ENCODE peak calls at places on chromosomes 2 and 18, in six cellular contexts. Q, Z, C, S, N and I are unnamed samples. For H3K4me1, the result is how much of the 10 kb centered on the place peaks cover.

GRCh38 chr2:26462100-26462499 is 15.8 kb downstream of the OTOF start:
- DNase-seq in Z (no peak), Q (no peak), S (no peak), C (no peak), N (no peak), I (no peak)

GRCh38 chr2:218323526-218324472 is 31.5 kb upstream of the TMBIM1 start:
- DNase-seq in Q (no peak), N (peak), C (peak), Z (no peak), S (peak), I (no peak)

GRCh38 chr2:148614024-148614331 is 30.6 kb upstream of the EPC2 start:
- DNase-seq in S (no peak), Z (no peak), Q (no peak), N (no peak), C (peak), I (no peak)

GRCh38 chr2:190841707-190842505 is 38.7 kb upstream of the GLS start:
- DNase-seq in Q (no peak), S (no peak), C (no peak), N (no peak), Z (no peak), I (no peak)

GRCh38 chr2:105143467-105144127 is 97.9 kb upstream of the GPR45 start:
- DNase-seq in S (no peak), Q (no peak), Z (no peak), C (no peak), N (no peak), I (no peak)

GRCh38 chr18:57243624-57244179 is 96.8 kb downstream of the BOD1L2 start:
- DNase-seq in Z (no peak), C (no peak), N (no peak), Q (no peak), S (no peak), I (no peak)

GRCh38 chr2:3288455-3289163 is 89.0 kb downstream of the EIPR1 start:
- DNase-seq in N (no peak), S (no peak), Q (no peak), Z (peak), C (no peak), I (no peak)

GRCh38 chr2:143034292-143035074 is 94.7 kb upstream of the ARHGAP15 start:
- DNase-seq in S (peak), Q (peak), N (peak), C (peak), Z (peak), I (no peak)

GRCh38 chr2:48357351-48357750 is 172.6 kb upstream of the STON1 start:
- DNase-seq in S (no peak), Z (no peak), C (no peak), Q (no peak), N (no peak), I (no peak)

GRCh38 chr2:165699931-165700330 is 94.1 kb downstream of the GALNT3 start:
- DNase-seq in Q (no peak), N (no peak), C (no peak), S (no peak), Z (no peak), I (no peak)

GRCh38 chr2:102664439-102665042 is 45.2 kb downstream of the SLC9A2 start:
- DNase-seq in N (no peak), C (no peak), Z (no peak), S (no peak), Q (peak), I (no peak)

GRCh38 chr2:102230410-102230909 is 43.6 kb downstream of the IL1RL2 start:
- DNase-seq in S (no peak), Q (no peak), N (no peak), C (no peak), Z (no peak), I (no peak)

GRCh38 chr18:35029770-35030169 is 11.4 kb upstream of the MAPRE2 start:
- DNase-seq in Q (no peak), N (no peak), Z (no peak), S (no peak), C (no peak), I (no peak)
- H3K4me3 ChIP-seq in Q (no peak), N (no peak), Z (peak), S (no peak), C (peak), I (peak)

GRCh38 chr2:234969329-234970157 is 17.7 kb downstream of the SH3BP4 start:
- DNase-seq in S (no peak), N (no peak), Q (no peak), C (no peak), Z (no peak), I (no peak)

GRCh38 chr2:234968633-234969328 is 17.0 kb downstream of the SH3BP4 start:
- DNase-seq in Q (no peak), S (no peak), N (no peak), Z (no peak), C (no peak), I (no peak)

GRCh38 chr2:234973008-234973407 is 21.2 kb downstream of the SH3BP4 start:
- DNase-seq in C (no peak), N (no peak), Q (no peak), S (no peak), Z (no peak), I (no peak)

GRCh38 chr2:234970467-234970866 is 18.6 kb downstream of the SH3BP4 start:
- DNase-seq in Q (no peak), S (no peak), C (no peak), Z (no peak), N (no peak), I (no peak)

GRCh38 chr2:234971494-234971893 is 19.7 kb downstream of the SH3BP4 start:
- DNase-seq in N (no peak), Q (no peak), Z (no peak), S (no peak), C (no peak), I (no peak)
- H3K4me1 ChIP-seq in N (under half), Q (half or more), Z (under half), S (under half), C (under half), I (under half)

GRCh38 chr2:96636772-96637171 is 1.3 kb downstream of the KANSL3 start:
- DNase-seq in Z (no peak), N (no peak), C (no peak), Q (no peak), S (no peak), I (no peak)

GRCh38 chr2:96642564-96643350 is at the start of gene FER1L5:
- DNase-seq in N (peak), C (no peak), Z (no peak), S (peak), Q (peak), I (no peak)

GRCh38 chr2:96633641-96634040 is 4.5 kb downstream of the KANSL3 start:
- DNase-seq in S (no peak), C (no peak), Q (no peak), N (no peak), Z (no peak), I (no peak)

GRCh38 chr2:96637385-96638143 is 548 bp downstream of the KANSL3 start:
- DNase-seq in N (peak), Q (peak), S (peak), Z (peak), C (peak), I (peak)

DNA sequence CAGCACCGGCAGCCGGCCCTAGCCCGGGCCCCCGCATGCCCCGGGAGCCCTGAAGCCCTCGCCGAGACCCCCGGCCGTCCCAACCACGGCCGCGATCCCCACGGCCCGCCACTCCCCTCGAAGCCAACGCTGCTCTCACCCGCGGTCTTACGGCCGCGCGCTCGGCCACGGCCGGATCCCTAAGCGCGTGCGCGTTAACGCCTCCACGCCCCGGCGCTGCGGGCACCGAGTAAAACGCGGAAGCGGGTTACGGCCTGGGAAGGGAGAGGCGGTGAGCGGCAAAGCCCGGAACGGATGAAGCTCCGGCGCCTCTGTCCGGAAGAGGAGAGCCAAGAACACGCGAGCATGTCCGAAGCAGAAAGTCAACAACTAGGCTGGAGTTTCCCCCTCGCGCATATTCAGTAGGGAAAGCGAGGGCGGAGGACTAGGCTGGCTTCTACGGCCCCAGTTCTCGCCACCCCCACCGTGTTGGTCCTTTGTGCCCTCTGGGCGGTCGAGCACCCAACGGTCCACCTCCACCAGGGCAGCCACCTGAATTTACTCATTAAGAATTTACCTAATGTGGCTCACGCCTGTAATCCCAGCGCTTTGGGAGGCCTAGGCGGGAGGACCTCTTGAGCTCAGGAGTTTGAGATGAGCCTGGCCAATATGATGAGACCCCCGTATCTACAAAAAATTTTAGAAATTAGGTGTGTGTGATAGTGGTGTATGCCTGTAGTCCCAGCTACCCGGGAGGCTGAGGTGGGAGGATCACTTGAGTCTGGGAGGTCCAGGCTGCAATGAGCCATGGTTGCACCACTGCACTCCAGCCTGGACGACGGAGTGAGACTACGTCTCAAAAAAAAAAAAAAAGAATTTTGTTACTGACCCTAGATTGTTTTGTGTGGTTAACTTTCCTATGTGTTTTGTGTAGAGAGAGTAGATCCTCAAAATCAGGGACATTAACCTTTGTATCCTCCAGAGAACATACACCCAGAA is at the start of gene KANSL3:
- DNase-seq in Q (peak), S (peak), C (peak), Z (peak), N (peak), I (peak)
- TF ChIP-seq POLR2A in Q (peak), S (peak), C (peak), Z (peak), N (peak), I (peak)

DNA sequence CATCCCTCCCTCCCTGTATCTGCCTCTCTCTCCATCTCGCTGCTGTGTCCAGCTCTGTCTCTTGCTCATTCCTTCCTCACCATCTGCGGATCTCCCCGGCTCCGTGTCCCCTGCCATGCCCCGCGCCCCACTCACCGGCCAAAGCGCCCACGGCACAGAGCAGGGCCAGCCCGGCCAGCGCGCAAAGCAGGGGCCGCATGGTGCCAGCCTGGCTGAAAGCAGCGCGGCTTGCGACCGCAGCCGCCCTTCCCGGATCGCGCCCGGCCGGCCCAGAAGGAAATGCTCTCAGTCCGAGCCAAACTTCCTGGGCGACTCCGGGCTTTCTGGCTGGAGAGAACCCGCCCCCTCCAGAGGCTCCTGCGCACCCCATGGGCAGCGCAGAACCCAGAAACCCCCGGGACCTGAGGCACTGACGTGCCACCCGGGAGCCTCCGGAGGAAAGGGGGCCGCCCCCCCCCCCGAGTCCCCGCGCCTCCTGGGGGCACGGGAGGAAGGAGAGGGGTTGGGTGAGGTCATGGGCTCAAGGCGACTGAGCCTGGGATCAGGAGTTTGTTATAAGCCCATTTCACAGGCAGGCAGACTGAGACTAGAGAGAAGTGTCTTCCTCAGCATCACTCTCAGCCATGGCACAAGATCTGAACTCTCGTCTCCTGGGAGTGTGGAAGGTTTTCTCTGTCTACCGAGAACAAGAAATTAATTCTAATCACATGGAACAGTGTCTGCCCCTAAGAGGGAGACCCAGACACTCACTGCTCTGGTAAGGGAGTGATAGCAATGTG is 45.2 kb upstream of the RAB6C start:
- DNase-seq in C (no peak), Q (no peak), Z (no peak), N (no peak), S (no peak), I (no peak)
- H3K4me3 ChIP-seq in C (no peak), Q (no peak), Z (no peak), N (no peak), S (no peak), I (peak)